ENCODE peak calls at places on chromosomes 3 and 15, in seven cellular contexts. One of them, this sample, is unnamed.

GRCh38 chr3:99627062-99627826 is 11.2 kb upstream of the COL8A1 start:
- DNase-seq in neural progenitor cell: no peak
- DNase-seq in dorsolateral prefrontal cortex: no peak
- DNase-seq in right lobe of liver: no peak
- DNase-seq in ovary: no peak
- DNase-seq in colonic mucosa: no peak
- DNase-seq in brain microvascular endothelial cell: peak; percentile 51
- DNase-seq in this sample: no peak

GRCh38 chr3:56322862-56323261 is 145.4 kb downstream of the ERC2 start:
- DNase-seq in neural progenitor cell: no peak
- DNase-seq in dorsolateral prefrontal cortex: no peak
- DNase-seq in right lobe of liver: no peak
- DNase-seq in ovary: no peak
- DNase-seq in colonic mucosa: no peak
- DNase-seq in brain microvascular endothelial cell: no peak
- DNase-seq in this sample: no peak

GRCh38 chr3:124032351-124032880 is 40.5 kb upstream of the ROPN1 start:
- DNase-seq in neural progenitor cell: peak; percentile 74
- DNase-seq in dorsolateral prefrontal cortex: peak; percentile 69
- DNase-seq in right lobe of liver: peak; percentile 54
- DNase-seq in ovary: peak; percentile 42
- DNase-seq in colonic mucosa: peak; percentile 43
- DNase-seq in brain microvascular endothelial cell: no peak
- DNase-seq in this sample: peak; percentile 81

GRCh38 chr15:36585774-36586173 is 6.3 kb downstream of the CDIN1 start:
- DNase-seq in neural progenitor cell: no peak
- DNase-seq in dorsolateral prefrontal cortex: no peak
- DNase-seq in right lobe of liver: no peak
- DNase-seq in ovary: no peak
- DNase-seq in colonic mucosa: no peak
- DNase-seq in brain microvascular endothelial cell: no peak
- DNase-seq in this sample: no peak

GRCh38 chr3:184314700-184315505 is 497 bp downstream of the EIF4G1 start:
- DNase-seq in neural progenitor cell: peak; percentile 80
- DNase-seq in dorsolateral prefrontal cortex: peak; percentile 70
- DNase-seq in right lobe of liver: peak; percentile 90
- DNase-seq in ovary: peak; percentile 88
- DNase-seq in colonic mucosa: peak; percentile 79
- DNase-seq in brain microvascular endothelial cell: peak; percentile 47
- DNase-seq in this sample: peak; percentile 65

GRCh38 chr15:73951591-73951990 is 25.3 kb downstream of the LOXL1 start:
- DNase-seq in neural progenitor cell: no peak
- DNase-seq in dorsolateral prefrontal cortex: no peak
- DNase-seq in right lobe of liver: no peak
- DNase-seq in ovary: no peak
- DNase-seq in colonic mucosa: no peak
- DNase-seq in brain microvascular endothelial cell: no peak
- DNase-seq in this sample: no peak

GRCh38 chr3:32873491-32874130 is 55.8 kb downstream of the TRIM71 start:
- DNase-seq in neural progenitor cell: no peak
- DNase-seq in dorsolateral prefrontal cortex: no peak
- DNase-seq in right lobe of liver: no peak
- DNase-seq in ovary: peak; percentile 29
- DNase-seq in colonic mucosa: no peak
- DNase-seq in brain microvascular endothelial cell: no peak
- DNase-seq in this sample: no peak

GRCh38 chr3:194375473-194375872 is 5.9 kb upstream of the LRRC15 start:
- DNase-seq in neural progenitor cell: peak; percentile 66
- DNase-seq in dorsolateral prefrontal cortex: peak; percentile 20
- DNase-seq in right lobe of liver: no peak
- DNase-seq in ovary: no peak
- DNase-seq in colonic mucosa: no peak
- DNase-seq in brain microvascular endothelial cell: no peak
- DNase-seq in this sample: peak; percentile 62

GRCh38 chr15:34754171-34754580 is 622 bp downstream of the GJD2 start:
- DNase-seq in neural progenitor cell: peak; percentile 23
- DNase-seq in dorsolateral prefrontal cortex: no peak
- DNase-seq in right lobe of liver: no peak
- DNase-seq in ovary: no peak
- DNase-seq in colonic mucosa: no peak
- DNase-seq in brain microvascular endothelial cell: no peak
- DNase-seq in this sample: no peak

GRCh38 chr3:43742935-43743334 is 52.2 kb downstream of the ABHD5 start:
- DNase-seq in neural progenitor cell: no peak
- DNase-seq in dorsolateral prefrontal cortex: no peak
- DNase-seq in right lobe of liver: no peak
- DNase-seq in ovary: no peak
- DNase-seq in colonic mucosa: no peak
- DNase-seq in brain microvascular endothelial cell: peak; percentile 27
- DNase-seq in this sample: no peak

GRCh38 chr3:157058392-157059071 is 101.4 kb downstream of the CCNL1 start:
- DNase-seq in neural progenitor cell: no peak
- DNase-seq in dorsolateral prefrontal cortex: no peak
- DNase-seq in right lobe of liver: no peak
- DNase-seq in ovary: no peak
- DNase-seq in colonic mucosa: no peak
- DNase-seq in brain microvascular endothelial cell: no peak
- DNase-seq in this sample: no peak

GRCh38 chr3:156174229-156174847 is 54.0 kb downstream of the KCNAB1 start:
- DNase-seq in neural progenitor cell: peak; percentile 56
- DNase-seq in dorsolateral prefrontal cortex: no peak
- DNase-seq in right lobe of liver: no peak
- DNase-seq in ovary: no peak
- DNase-seq in colonic mucosa: no peak
- DNase-seq in brain microvascular endothelial cell: peak; percentile 39
- DNase-seq in this sample: peak; percentile 54

GRCh38 chr3:180680097-180680430 is 775 bp upstream of the CCDC39 start:
- DNase-seq in neural progenitor cell: peak; percentile 66
- DNase-seq in dorsolateral prefrontal cortex: peak; percentile 42
- DNase-seq in right lobe of liver: no peak
- DNase-seq in ovary: no peak
- DNase-seq in colonic mucosa: peak; percentile 20
- DNase-seq in brain microvascular endothelial cell: peak; percentile 11
- DNase-seq in this sample: peak; percentile 50

GRCh38 chr15:66652806-66653205 is 49.2 kb upstream of the SMAD6 start:
- DNase-seq in neural progenitor cell: no peak
- DNase-seq in dorsolateral prefrontal cortex: no peak
- DNase-seq in right lobe of liver: no peak
- DNase-seq in ovary: no peak
- DNase-seq in colonic mucosa: no peak
- DNase-seq in brain microvascular endothelial cell: no peak
- DNase-seq in this sample: no peak

GRCh38 chr3:68808563-68808962 is 123.8 kb downstream of the TAFA4 start:
- DNase-seq in neural progenitor cell: no peak
- DNase-seq in dorsolateral prefrontal cortex: no peak
- DNase-seq in right lobe of liver: no peak
- DNase-seq in ovary: no peak
- DNase-seq in colonic mucosa: no peak
- DNase-seq in brain microvascular endothelial cell: no peak
- DNase-seq in this sample: no peak

GRCh38 chr3:125102470-125102869 is 46.7 kb upstream of the HEG1 start:
- DNase-seq in neural progenitor cell: no peak
- DNase-seq in dorsolateral prefrontal cortex: no peak
- DNase-seq in right lobe of liver: no peak
- DNase-seq in ovary: no peak
- DNase-seq in colonic mucosa: no peak
- DNase-seq in brain microvascular endothelial cell: no peak
- DNase-seq in this sample: no peak

GRCh38 chr15:73560501-73561117 is 72.6 kb downstream of the NPTN start:
- DNase-seq in neural progenitor cell: peak; percentile 49
- DNase-seq in dorsolateral prefrontal cortex: no peak
- DNase-seq in right lobe of liver: no peak
- DNase-seq in ovary: no peak
- DNase-seq in colonic mucosa: peak; percentile 38
- DNase-seq in brain microvascular endothelial cell: peak; percentile 70
- DNase-seq in this sample: peak; percentile 83

GRCh38 chr15:66941791-66942190 is 123.6 kb upstream of the SMAD3 start:
- DNase-seq in neural progenitor cell: no peak
- DNase-seq in dorsolateral prefrontal cortex: no peak
- DNase-seq in right lobe of liver: no peak
- DNase-seq in ovary: no peak
- DNase-seq in colonic mucosa: no peak
- DNase-seq in brain microvascular endothelial cell: no peak
- DNase-seq in this sample: no peak

GRCh38 chr3:59772416-59773408 is 722.9 kb upstream of the CFAP20DC start:
- DNase-seq in neural progenitor cell: no peak
- DNase-seq in dorsolateral prefrontal cortex: no peak
- DNase-seq in right lobe of liver: no peak
- DNase-seq in ovary: no peak
- DNase-seq in colonic mucosa: no peak
- DNase-seq in brain microvascular endothelial cell: no peak
- DNase-seq in this sample: no peak
- TF ChIP-seq CTCF in neural progenitor cell: no peak
- TF ChIP-seq CTCF in dorsolateral prefrontal cortex: no peak
- TF ChIP-seq CTCF in right lobe of liver: no peak
- TF ChIP-seq CTCF in ovary: no peak
- TF ChIP-seq CTCF in colonic mucosa: no peak
- TF ChIP-seq CTCF in brain microvascular endothelial cell: no peak
- TF ChIP-seq CTCF in this sample: no peak

DNA sequence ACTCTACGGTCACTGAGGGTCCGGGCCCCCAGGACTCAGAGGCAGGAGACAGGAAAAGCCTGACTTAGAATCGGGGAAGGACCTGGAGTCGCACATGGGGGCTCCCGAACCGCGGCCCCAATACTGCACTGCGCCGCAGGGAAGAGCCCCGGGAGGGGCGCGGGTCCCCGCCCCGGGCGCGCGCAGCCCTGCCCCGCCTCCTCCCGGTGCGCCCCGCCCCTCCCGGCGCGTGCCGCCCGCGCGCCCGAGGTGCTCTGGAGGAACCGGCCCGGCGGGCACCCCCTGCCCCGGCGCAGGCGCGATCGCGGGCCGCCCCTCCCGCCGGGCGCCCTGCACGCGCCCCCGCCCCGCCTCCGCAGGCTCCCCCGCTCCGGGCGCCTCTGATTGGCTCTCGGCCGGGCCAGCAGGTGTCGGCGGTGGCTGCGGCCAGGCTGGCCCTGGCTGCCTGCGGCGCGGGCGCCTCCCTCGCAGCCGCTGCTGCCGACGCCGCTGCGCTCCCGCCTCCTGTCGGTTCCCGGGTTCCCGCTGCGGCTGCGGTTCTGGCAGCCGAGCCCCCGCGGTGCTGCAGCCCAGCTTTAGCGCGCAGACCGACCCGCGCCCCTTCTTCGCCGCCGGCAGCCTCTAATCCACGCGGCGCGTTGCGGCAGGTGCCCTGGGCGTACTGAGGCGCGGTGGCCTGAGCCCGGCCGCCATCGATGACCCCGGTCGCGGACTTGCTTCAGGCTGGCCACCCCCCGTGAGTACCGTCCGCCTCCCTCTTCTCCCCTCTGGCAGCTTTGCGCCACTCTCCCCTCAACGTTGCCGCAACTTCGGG is at the start of gene MYRIP:
- DNase-seq in neural progenitor cell: peak; percentile 93
- DNase-seq in dorsolateral prefrontal cortex: peak; percentile 76
- DNase-seq in right lobe of liver: peak; percentile 93
- DNase-seq in ovary: peak; percentile 73
- DNase-seq in colonic mucosa: peak; percentile 65
- DNase-seq in brain microvascular endothelial cell: no peak
- DNase-seq in this sample: peak; percentile 47
- TF ChIP-seq CTCF in neural progenitor cell: no peak
- TF ChIP-seq CTCF in dorsolateral prefrontal cortex: no peak
- TF ChIP-seq CTCF in right lobe of liver: peak; percentile 5
- TF ChIP-seq CTCF in ovary: no peak
- TF ChIP-seq CTCF in colonic mucosa: no peak
- TF ChIP-seq CTCF in brain microvascular endothelial cell: no peak
- TF ChIP-seq CTCF in this sample: no peak

GRCh38 chr3:113717818-113718217 is 21.4 kb upstream of the USF3 start:
- DNase-seq in neural progenitor cell: no peak
- DNase-seq in dorsolateral prefrontal cortex: no peak
- DNase-seq in right lobe of liver: no peak
- DNase-seq in ovary: no peak
- DNase-seq in colonic mucosa: no peak
- DNase-seq in brain microvascular endothelial cell: no peak
- DNase-seq in this sample: no peak

GRCh38 chr3:113721638-113722037 is 24.4 kb downstream of the NAA50 start:
- DNase-seq in neural progenitor cell: no peak
- DNase-seq in dorsolateral prefrontal cortex: no peak
- DNase-seq in right lobe of liver: no peak
- DNase-seq in ovary: no peak
- DNase-seq in colonic mucosa: no peak
- DNase-seq in brain microvascular endothelial cell: no peak
- DNase-seq in this sample: no peak

GRCh38 chr3:113717308-113717707 is 20.9 kb upstream of the USF3 start:
- DNase-seq in neural progenitor cell: no peak
- DNase-seq in dorsolateral prefrontal cortex: no peak
- DNase-seq in right lobe of liver: no peak
- DNase-seq in ovary: no peak
- DNase-seq in colonic mucosa: no peak
- DNase-seq in brain microvascular endothelial cell: no peak
- DNase-seq in this sample: no peak

GRCh38 chr3:113714702-113715101 is 18.3 kb upstream of the USF3 start:
- DNase-seq in neural progenitor cell: no peak
- DNase-seq in dorsolateral prefrontal cortex: no peak
- DNase-seq in right lobe of liver: no peak
- DNase-seq in ovary: no peak
- DNase-seq in colonic mucosa: no peak
- DNase-seq in brain microvascular endothelial cell: no peak
- DNase-seq in this sample: no peak

GRCh38 chr3:113719294-113719693 is 22.9 kb upstream of the USF3 start:
- DNase-seq in neural progenitor cell: no peak
- DNase-seq in dorsolateral prefrontal cortex: no peak
- DNase-seq in right lobe of liver: no peak
- DNase-seq in ovary: no peak
- DNase-seq in colonic mucosa: no peak
- DNase-seq in brain microvascular endothelial cell: no peak
- DNase-seq in this sample: no peak
- TF ChIP-seq CTCF in neural progenitor cell: no peak
- TF ChIP-seq CTCF in dorsolateral prefrontal cortex: no peak
- TF ChIP-seq CTCF in right lobe of liver: no peak
- TF ChIP-seq CTCF in ovary: no peak
- TF ChIP-seq CTCF in colonic mucosa: no peak
- TF ChIP-seq CTCF in brain microvascular endothelial cell: no peak
- TF ChIP-seq CTCF in this sample: no peak

GRCh38 chr15:89038146-89038545 is 50.1 kb upstream of the ABHD2 start:
- DNase-seq in neural progenitor cell: no peak
- DNase-seq in dorsolateral prefrontal cortex: no peak
- DNase-seq in right lobe of liver: no peak
- DNase-seq in ovary: no peak
- DNase-seq in colonic mucosa: no peak
- DNase-seq in brain microvascular endothelial cell: no peak
- DNase-seq in this sample: no peak

GRCh38 chr15:89035658-89036057 is 52.6 kb upstream of the ABHD2 start:
- DNase-seq in neural progenitor cell: no peak
- DNase-seq in dorsolateral prefrontal cortex: no peak
- DNase-seq in right lobe of liver: no peak
- DNase-seq in ovary: no peak
- DNase-seq in colonic mucosa: no peak
- DNase-seq in brain microvascular endothelial cell: no peak
- DNase-seq in this sample: no peak

GRCh38 chr15:89030311-89030710 is 57.9 kb upstream of the ABHD2 start:
- DNase-seq in neural progenitor cell: no peak
- DNase-seq in dorsolateral prefrontal cortex: no peak
- DNase-seq in right lobe of liver: no peak
- DNase-seq in ovary: no peak
- DNase-seq in colonic mucosa: no peak
- DNase-seq in brain microvascular endothelial cell: no peak
- DNase-seq in this sample: no peak

DNA sequence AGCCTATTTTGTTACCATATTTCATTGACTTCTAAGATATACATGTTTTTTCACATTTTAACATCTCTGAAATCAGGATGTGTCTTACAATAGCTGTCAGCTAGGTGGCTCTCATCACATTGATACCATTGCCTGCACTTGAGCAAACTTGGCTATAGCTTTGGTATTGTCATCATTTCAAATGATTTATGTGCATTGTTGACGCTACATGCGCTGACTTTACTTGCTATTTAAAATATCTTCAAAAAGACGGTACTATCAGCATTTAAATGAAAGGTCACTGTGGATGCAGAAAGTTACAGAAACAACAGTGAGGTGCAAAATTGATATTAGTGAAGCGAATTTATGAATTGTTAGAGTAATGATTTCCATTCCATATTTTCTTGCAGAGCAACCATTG is 54.0 kb upstream of the ABHD2 start:
- DNase-seq in neural progenitor cell: no peak
- DNase-seq in dorsolateral prefrontal cortex: no peak
- DNase-seq in right lobe of liver: no peak
- DNase-seq in ovary: no peak
- DNase-seq in colonic mucosa: no peak
- DNase-seq in brain microvascular endothelial cell: peak; percentile 23
- DNase-seq in this sample: peak; percentile 9
- TF ChIP-seq CTCF in neural progenitor cell: no peak
- TF ChIP-seq CTCF in dorsolateral prefrontal cortex: peak; percentile 41
- TF ChIP-seq CTCF in right lobe of liver: peak; percentile 29
- TF ChIP-seq CTCF in ovary: no peak
- TF ChIP-seq CTCF in colonic mucosa: no peak
- TF ChIP-seq CTCF in brain microvascular endothelial cell: peak; percentile 64
- TF ChIP-seq CTCF in this sample: peak; percentile 44